ENCODE peak calls at places on chromosomes 7 and 10, in seven cellular contexts. G is cardiac fibroblast, L is HL-60, T is brain microvascular endothelial cell, B is HFF-Myc, I is PC-9, H is endothelial cell. O is an unnamed sample.

GRCh38 chr7:145737617-145738016 is 379.0 kb upstream of the CNTNAP2 start:
- DNase-seq in G (no peak), L (no peak), T (no peak), B (no peak), I (no peak), H (no peak), O (no peak)

GRCh38 chr10:67784584-67784983 is 53.4 kb downstream of the DNAJC12 start:
- DNase-seq in G (peak; percentile 64), L (no peak), T (no peak), B (no peak), I (no peak), H (no peak), O (no peak)

GRCh38 chr10:101767966-101768790 is 7.7 kb downstream of the FGF8 start:
- DNase-seq in G (no peak), L (no peak), T (no peak), B (no peak), I (no peak), H (no peak), O (no peak)

GRCh38 chr7:134632937-134633540 is 13.6 kb upstream of the BPGM start:
- DNase-seq in G (peak; percentile 71), L (no peak), T (peak; percentile 47), B (no peak), I (no peak), H (peak; percentile 40), O (no peak)

GRCh38 chr7:31850601-31851000 is 163.6 kb downstream of the PPP1R17 start:
- DNase-seq in G (no peak), L (no peak), T (no peak), B (no peak), I (no peak), H (no peak), O (no peak)

GRCh38 chr7:192701-193536 is 548 bp downstream of the FAM20C start:
- DNase-seq in G (peak; percentile 19), L (no peak), T (no peak), B (no peak), I (peak; percentile 10), H (no peak), O (no peak)

GRCh38 chr10:119659951-119660350 is 8.8 kb downstream of the BAG3 start:
- DNase-seq in G (no peak), L (no peak), T (no peak), B (no peak), I (no peak), H (no peak), O (no peak)

GRCh38 chr7:88141479-88141878 is 78.4 kb downstream of the SRI start:
- DNase-seq in G (no peak), L (no peak), T (no peak), B (no peak), I (no peak), H (no peak), O (no peak)

GRCh38 chr7:116708248-116708647 is 36.3 kb downstream of the MET start:
- DNase-seq in G (no peak), L (no peak), T (no peak), B (no peak), I (no peak), H (no peak), O (no peak)

GRCh38 chr7:137873524-137873923 is 26.8 kb upstream of the DGKI start:
- DNase-seq in G (peak; percentile 35), L (no peak), T (peak; percentile 90), B (no peak), I (no peak), H (no peak), O (no peak)

GRCh38 chr10:79336276-79336675 is 11.0 kb upstream of the PPIF start:
- DNase-seq in G (no peak), L (no peak), T (no peak), B (no peak), I (no peak), H (no peak), O (no peak)

GRCh38 chr7:108294595-108294994 is 161.6 kb downstream of the NRCAM start:
- DNase-seq in G (peak; percentile 37), L (no peak), T (no peak), B (no peak), I (no peak), H (no peak), O (no peak)

GRCh38 chr7:50792342-50793114 is 9.8 kb upstream of the GRB10 start:
- DNase-seq in G (peak; percentile 63), L (no peak), T (peak; percentile 51), B (no peak), I (peak; percentile 61), H (peak; percentile 47), O (no peak)

DNA sequence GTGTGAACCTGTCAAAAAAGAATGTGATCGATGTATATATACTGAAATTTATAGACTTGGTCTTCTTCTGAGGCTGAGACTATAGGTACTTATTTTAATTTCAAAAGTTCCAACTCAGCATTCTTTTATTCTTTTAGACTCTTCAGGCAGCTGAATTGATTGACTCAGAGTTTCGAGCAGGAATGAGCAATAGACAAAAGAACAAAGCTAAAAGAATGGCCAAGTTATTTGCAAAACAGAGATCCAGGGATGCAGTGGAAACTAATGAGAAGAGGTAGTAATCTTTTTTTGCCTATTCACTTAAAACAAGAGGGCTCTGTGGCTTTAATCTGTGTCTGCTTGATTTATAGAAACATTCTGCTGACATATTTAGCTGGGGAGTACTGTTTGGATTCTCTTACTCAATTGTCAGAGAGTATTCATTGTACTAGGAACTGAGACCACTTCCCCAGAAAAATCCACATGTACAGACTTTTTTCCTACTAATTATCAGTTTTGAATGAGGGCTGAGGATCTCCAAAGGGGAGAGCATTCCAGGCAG is 30.1 kb downstream of the BTAF1 start:
- DNase-seq in G (no peak), L (no peak), T (no peak), B (no peak), I (no peak), H (no peak), O (no peak)
- TF ChIP-seq CTCF in G (no peak), L (no peak), T (no peak), B (no peak), I (no peak), H (no peak), O (no peak)

GRCh38 chr7:24290004-24290641 is 6.1 kb downstream of the NPY start:
- DNase-seq in G (peak; percentile 18), L (peak; percentile 1), T (peak; percentile 12), B (no peak), I (peak; percentile 81), H (peak; percentile 24), O (no peak)
- TF ChIP-seq CTCF in G (no peak), L (no peak), T (peak; percentile 60), B (peak; percentile 16), I (peak; percentile 82), H (no peak), O (no peak)

GRCh38 chr7:83001362-83002040 is 161.2 kb downstream of the PCLO start:
- DNase-seq in G (no peak), L (no peak), T (peak; percentile 6), B (no peak), I (no peak), H (no peak), O (no peak)

GRCh38 chr7:83005410-83005809 is 157.3 kb downstream of the PCLO start:
- DNase-seq in G (peak; percentile 16), L (no peak), T (no peak), B (no peak), I (no peak), H (no peak), O (no peak)
- TF ChIP-seq CTCF in G (peak; percentile 10), L (no peak), T (peak; percentile 40), B (peak; percentile 8), I (peak; percentile 50), H (peak; percentile 77), O (peak; percentile 52)

DNA sequence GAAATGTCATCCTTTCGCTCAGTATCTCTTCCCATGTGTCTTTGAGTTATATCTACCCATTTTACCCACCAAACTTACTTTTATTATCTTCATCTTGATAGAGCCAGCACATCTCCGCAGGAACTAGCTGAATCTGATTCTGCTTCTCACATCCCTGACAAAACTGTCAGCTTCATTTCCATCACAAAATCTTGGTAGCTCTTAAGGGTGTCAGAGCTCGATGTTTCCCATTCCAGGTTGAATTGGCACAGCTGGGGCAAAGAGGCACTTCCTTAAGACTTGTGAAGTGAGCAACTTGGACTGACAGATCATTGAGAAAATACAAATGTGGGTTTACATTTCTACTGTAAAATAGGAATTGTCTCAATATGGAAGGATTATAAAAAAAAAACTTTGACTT is 434.5 kb downstream of the SUGCT start:
- DNase-seq in G (no peak), L (no peak), T (no peak), B (no peak), I (no peak), H (no peak), O (no peak)
- TF ChIP-seq CTCF in G (no peak), L (no peak), T (no peak), B (no peak), I (no peak), H (no peak), O (no peak)

DNA sequence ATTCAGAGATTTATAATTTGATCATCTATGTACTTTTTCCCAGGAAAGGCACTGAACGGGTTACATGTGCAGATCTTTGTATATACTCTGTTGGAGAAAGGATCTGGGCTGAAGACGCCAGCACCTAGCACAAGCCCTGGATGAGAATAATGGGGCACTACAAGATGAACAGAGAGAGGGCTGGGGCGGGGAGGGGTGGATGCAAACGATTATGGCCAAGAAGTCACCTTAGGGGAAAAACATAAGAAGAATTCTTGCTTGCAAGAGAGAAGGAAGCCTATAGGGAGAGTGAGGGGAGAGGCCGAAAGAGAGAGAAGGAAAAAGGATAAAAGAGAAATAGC is 2.9 kb upstream of the ANTXRL start:
- DNase-seq in G (no peak), L (no peak), T (no peak), B (no peak), I (no peak), H (no peak), O (no peak)
- TF ChIP-seq CTCF in G (no peak), L (no peak), T (no peak), B (no peak), I (no peak), H (no peak), O (no peak)

GRCh38 chr7:82445226-82445625 is 1.6 kb upstream of the CACNA2D1 start:
- DNase-seq in G (no peak), L (no peak), T (no peak), B (no peak), I (no peak), H (no peak), O (no peak)

GRCh38 chr7:82442492-82443043 is 1.0 kb downstream of the CACNA2D1 start:
- DNase-seq in G (peak; percentile 28), L (no peak), T (peak; percentile 13), B (no peak), I (no peak), H (peak; percentile 22), O (no peak)

GRCh38 chr7:82443044-82443800 is at the start of gene CACNA2D1:
- DNase-seq in G (peak; percentile 40), L (no peak), T (no peak), B (no peak), I (no peak), H (peak; percentile 69), O (peak; percentile 43)

GRCh38 chr7:82444220-82445049 is 858 bp upstream of the CACNA2D1 start:
- DNase-seq in G (no peak), L (no peak), T (no peak), B (no peak), I (peak; percentile 55), H (peak; percentile 5), O (no peak)

GRCh38 chr7:82443801-82444219 is 233 bp upstream of the CACNA2D1 start:
- DNase-seq in G (peak; percentile 97), L (no peak), T (peak; percentile 89), B (no peak), I (no peak), H (peak; percentile 74), O (no peak)
- TF ChIP-seq CTCF in G (no peak), L (no peak), T (no peak), B (no peak), I (no peak), H (no peak), O (no peak)